ENCODE peak calls at places on chromosomes 12 and 14, in seven cellular contexts. R, N, C, S, L, K and I are unnamed samples.

GRCh38 chr14:40188006-40188405 is 755.8 kb upstream of the FBXO33 start:
- DNase-seq in N (peak; percentile 9), K (no peak), C (no peak), R (no peak), S (no peak), L (peak; percentile 66), I (no peak)

GRCh38 chr12:52200086-52200782 is 8.4 kb upstream of the KRT80 start:
- DNase-seq in N (no peak), L (no peak), C (no peak), R (no peak), K (no peak), S (peak; percentile 54), I (peak; percentile 15)

GRCh38 chr12:37547611-37548010 is 769.0 kb upstream of the ALG10B start:
- DNase-seq in K (no peak), R (no peak), S (peak; percentile 26), L (no peak), N (no peak), C (no peak), I (no peak)

GRCh38 chr12:64739778-64740177 is 19.4 kb downstream of the GNS start:
- DNase-seq in C (no peak), R (no peak), L (peak; percentile 15), S (no peak), N (no peak), K (no peak), I (no peak)

GRCh38 chr12:100955139-100955538 is 160.6 kb downstream of the ANO4 start:
- DNase-seq in K (no peak), C (no peak), N (no peak), R (no peak), L (peak; percentile 94), S (no peak), I (no peak)

GRCh38 chr12:105427883-105428282 is 97.4 kb downstream of the C12orf75 start:
- DNase-seq in C (no peak), L (peak; percentile 52), K (no peak), R (no peak), S (no peak), N (peak; percentile 42), I (no peak)

GRCh38 chr14:72451081-72451972 is 442.6 kb downstream of the DPF3 start:
- DNase-seq in R (no peak), K (peak; percentile 17), L (peak; percentile 60), C (no peak), N (no peak), S (no peak), I (no peak)

GRCh38 chr14:70036665-70037064 is 152.1 kb downstream of the SLC8A3 start:
- DNase-seq in S (no peak), R (no peak), K (no peak), L (no peak), C (no peak), N (no peak), I (no peak)

GRCh38 chr14:94381149-94382030 is 7.0 kb downstream of the SERPINA1 start:
- DNase-seq in K (no peak), N (no peak), C (no peak), L (no peak), S (no peak), R (no peak), I (no peak)

GRCh38 chr12:18981732-18982131 is 147.8 kb upstream of the PLEKHA5 start:
- DNase-seq in N (no peak), L (no peak), R (no peak), C (no peak), S (no peak), K (no peak), I (no peak)

GRCh38 chr12:15928870-15929571 is 17.9 kb downstream of the DERA start:
- DNase-seq in C (no peak), L (peak; percentile 17), N (no peak), S (no peak), K (no peak), R (no peak), I (no peak)

GRCh38 chr12:70756791-70757190 is 119.6 kb upstream of the PTPRB start:
- DNase-seq in K (no peak), C (no peak), S (no peak), N (no peak), L (no peak), R (no peak), I (no peak)

GRCh38 chr14:44970907-44971306 is 8.9 kb downstream of the TOGARAM1 start:
- DNase-seq in S (no peak), L (no peak), C (no peak), N (no peak), K (no peak), R (no peak), I (no peak)

GRCh38 chr12:125172231-125172850 is 107.1 kb downstream of the AACS start:
- DNase-seq in R (no peak), S (no peak), N (no peak), K (no peak), C (no peak), L (no peak), I (no peak)

GRCh38 chr12:81294325-81295190 is 216.7 kb downstream of the ACSS3 start:
- DNase-seq in C (no peak), S (no peak), L (peak; percentile 80), N (no peak), R (no peak), K (no peak), I (no peak)

GRCh38 chr12:94225924-94226630 is 77.7 kb downstream of the PLXNC1 start:
- DNase-seq in S (no peak), R (no peak), C (no peak), L (no peak), K (no peak), N (no peak), I (no peak)

GRCh38 chr12:62006076-62006732 is 254.0 kb upstream of the USP15 start:
- DNase-seq in K (no peak), N (peak; percentile 36), C (no peak), L (peak; percentile 17), S (no peak), R (no peak), I (no peak)

GRCh38 chr14:37899365-37899764 is 303.9 kb downstream of the TTC6 start:
- DNase-seq in N (no peak), S (no peak), L (no peak), C (no peak), R (no peak), K (no peak), I (no peak)

GRCh38 chr14:75283884-75284563 is 5.4 kb downstream of the FOS start:
- DNase-seq in L (peak; percentile 26), C (no peak), S (peak; percentile 56), R (peak; percentile 71), K (peak; percentile 78), N (no peak), I (no peak)
- H3K27ac ChIP-seq in L (no peak overlapping the region), C (peak overlapping the region; percentile 80), S (peak overlapping the region; percentile 100), R (peak overlapping the region; percentile 44), K (peak overlapping the region; percentile 80), N (peak overlapping the region; percentile 18), I (no peak overlapping the region)

GRCh38 chr12:109714141-109714912 is 702 bp downstream of the FAM222A start:
- DNase-seq in R (peak; percentile 82), N (peak; percentile 35), K (peak; percentile 69), L (peak; percentile 45), S (peak; percentile 86), C (peak; percentile 73), I (peak; percentile 77)

GRCh38 chr12:109714913-109715244 is 1.3 kb downstream of the FAM222A start:
- DNase-seq in S (no peak), C (peak; percentile 30), R (no peak), K (no peak), N (no peak), L (no peak), I (no peak)

GRCh38 chr12:109711596-109712461 is 1.8 kb upstream of the FAM222A start:
- DNase-seq in R (no peak), L (no peak), S (no peak), N (no peak), K (no peak), C (no peak), I (no peak)

GRCh38 chr12:109715310-109716091 is 1.9 kb downstream of the FAM222A start:
- DNase-seq in L (no peak), S (no peak), N (no peak), R (no peak), C (peak; percentile 54), K (peak; percentile 51), I (no peak)

GRCh38 chr12:109713187-109713984 is at the start of gene FAM222A:
- DNase-seq in N (peak; percentile 93), L (peak; percentile 91), K (peak; percentile 97), C (peak; percentile 97), R (peak; percentile 98), S (peak; percentile 99), I (peak; percentile 98)
- TF ChIP-seq CTCF in N (no peak), L (no peak), K (peak; percentile 40), C (no peak), R (peak; percentile 27), S (peak; percentile 10), I (peak; percentile 22)

GRCh38 chr12:55706840-55707671 is 648 bp downstream of the ITGA7 start:
- DNase-seq in N (no peak), C (no peak), R (no peak), L (no peak), S (no peak), K (no peak), I (no peak)
- H3K27ac ChIP-seq in N (no peak overlapping the region), C (peak overlapping the region; percentile 47), R (no peak overlapping the region), L (peak overlapping the region; percentile 49), S (no peak overlapping the region), K (peak overlapping the region; percentile 82), I (no peak overlapping the region)

DNA sequence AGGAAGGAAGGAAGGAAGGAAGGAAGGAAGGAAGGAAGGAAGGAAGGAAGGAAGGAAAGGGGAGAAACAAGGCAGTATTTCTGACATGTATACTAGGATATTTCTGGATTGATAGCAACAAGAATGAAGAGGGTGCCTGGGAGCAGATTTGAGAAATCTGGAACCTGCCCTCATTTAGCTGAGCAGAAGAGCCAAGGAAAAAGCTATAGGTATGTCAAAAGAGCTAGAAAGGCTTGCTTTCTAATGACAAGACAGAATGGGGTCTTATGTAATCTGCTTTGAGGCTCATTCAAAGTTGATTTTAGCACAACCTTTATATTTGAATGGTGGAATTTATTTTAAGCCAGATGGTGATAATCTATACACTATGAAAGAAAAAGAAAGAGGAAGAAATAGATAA is 76.5 kb upstream of the FLRT2 start:
- DNase-seq in L (no peak), K (no peak), N (no peak), S (no peak), R (no peak), C (no peak), I (no peak)
- TF ChIP-seq CTCF in L (no peak), K (no peak), N (no peak), S (no peak), R (no peak), C (no peak), I (no peak)

DNA sequence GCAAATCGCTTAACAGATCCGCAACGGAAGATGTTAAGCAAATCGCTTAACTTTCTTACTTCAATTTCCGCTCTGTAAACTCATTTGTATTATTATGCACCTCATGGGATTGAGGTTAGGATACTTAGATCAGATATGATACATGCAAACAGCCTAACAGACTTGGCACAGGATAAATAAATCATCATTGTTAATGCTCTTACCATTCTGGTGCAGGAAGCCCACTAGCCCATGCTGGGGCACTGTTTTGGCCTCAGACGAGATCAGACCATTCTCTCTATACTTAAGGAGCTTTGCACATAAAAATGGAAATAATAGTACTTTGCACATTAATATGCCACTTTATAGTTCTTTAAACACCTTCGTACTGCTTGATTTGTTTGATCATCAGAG is 445 bp downstream of the NCAPD2 start:
- DNase-seq in K (no peak), C (no peak), L (no peak), R (no peak), S (no peak), N (no peak), I (no peak)
- H3K27ac ChIP-seq in K (peak overlapping the region; percentile 97), C (peak overlapping the region; percentile 99), L (peak overlapping the region; percentile 95), R (peak overlapping the region; percentile 94), S (peak overlapping the region; percentile 96), N (peak overlapping the region; percentile 93), I (no peak overlapping the region)